ENCODE peak calls at places on chromosomes 2 and 18, in six cellular contexts. W is uterus, M is breast epithelium, B is transverse colon, G is prostate gland, C is stomach. U is an unnamed sample.

GRCh38 chr2:158693476-158693875 is 101.6 kb upstream of the DAPL1 start:
- DNase-seq in W (no peak), M (no peak), B (no peak), G (no peak), C (no peak), U (no peak)

GRCh38 chr2:240604291-240604938 is 17.9 kb downstream of the CAPN10 start:
- DNase-seq in W (peak; percentile 65), M (no peak), B (peak; percentile 82), G (no peak), C (peak; percentile 90), U (peak; percentile 85)

GRCh38 chr2:119753041-119753929 is 6.4 kb upstream of the PTPN4 start:
- DNase-seq in W (no peak), M (no peak), B (no peak), G (peak; percentile 22), C (no peak), U (peak; percentile 61)

GRCh38 chr2:146143971-146144370 is 1624.1 kb upstream of the ZEB2 start:
- DNase-seq in W (no peak), M (no peak), B (no peak), G (no peak), C (no peak), U (no peak)

GRCh38 chr2:71798266-71799012 is 345.1 kb downstream of the DYSF start:
- DNase-seq in W (no peak), M (no peak), B (peak; percentile 15), G (no peak), C (no peak), U (no peak)

GRCh38 chr2:29463181-29463900 is 348.1 kb downstream of the CLIP4 start:
- DNase-seq in W (no peak), M (no peak), B (no peak), G (no peak), C (no peak), U (no peak)

GRCh38 chr2:99066602-99067001 is 74.9 kb upstream of the C2orf15 start:
- DNase-seq in W (no peak), M (no peak), B (peak; percentile 38), G (no peak), C (peak; percentile 39), U (no peak)

GRCh38 chr2:715038-715437 is 37.8 kb upstream of the TMEM18 start:
- DNase-seq in W (no peak), M (no peak), B (no peak), G (no peak), C (no peak), U (no peak)

GRCh38 chr18:46333371-46334199 is 229.4 kb downstream of the HAUS1 start:
- DNase-seq in W (no peak), M (peak; percentile 31), B (no peak), G (peak; percentile 24), C (no peak), U (no peak)

GRCh38 chr2:64966839-64967238 is 22.4 kb upstream of the SLC1A4 start:
- DNase-seq in W (no peak), M (no peak), B (no peak), G (no peak), C (no peak), U (no peak)

GRCh38 chr18:1541478-1541877 is 636.8 kb downstream of the ADCYAP1 start:
- DNase-seq in W (no peak), M (no peak), B (no peak), G (no peak), C (no peak), U (no peak)

GRCh38 chr2:239731422-239731821 is 293.7 kb downstream of the NDUFA10 start:
- DNase-seq in W (no peak), M (no peak), B (no peak), G (no peak), C (no peak), U (no peak)

GRCh38 chr2:215601990-215602721 is 166.3 kb upstream of the FN1 start:
- DNase-seq in W (no peak), M (no peak), B (no peak), G (no peak), C (no peak), U (no peak)

GRCh38 chr18:22349966-22350365 is 67.7 kb downstream of the CTAGE1 start:
- DNase-seq in W (no peak), M (no peak), B (no peak), G (no peak), C (no peak), U (no peak)

GRCh38 chr2:55232863-55233657 is 572 bp downstream of the RPS27A start:
- DNase-seq in W (peak; percentile 34), M (peak; percentile 31), B (peak; percentile 57), G (no peak), C (peak; percentile 43), U (peak; percentile 61)

GRCh38 chr2:40105593-40105992 is 326.5 kb upstream of the THUMPD2 start:
- DNase-seq in W (no peak), M (no peak), B (no peak), G (no peak), C (no peak), U (no peak)

GRCh38 chr18:30487962-30488361 is 554.6 kb downstream of the DSC3 start:
- DNase-seq in W (no peak), M (no peak), B (no peak), G (no peak), C (no peak), U (no peak)

GRCh38 chr2:26674002-26674751 is 18.3 kb upstream of the KCNK3 start:
- DNase-seq in W (no peak), M (no peak), B (no peak), G (no peak), C (no peak), U (peak; percentile 26)

GRCh38 chr18:13318644-13319501 is 100.3 kb downstream of the LDLRAD4 start:
- DNase-seq in W (no peak), M (no peak), B (no peak), G (no peak), C (no peak), U (no peak)

GRCh38 chr2:9744256-9745004 is 98.8 kb upstream of the TAF1B start:
- DNase-seq in W (no peak), M (no peak), B (peak; percentile 84), G (no peak), C (no peak), U (peak; percentile 80)

GRCh38 chr2:173652731-173653426 is 298.2 kb downstream of the CDCA7 start:
- DNase-seq in W (no peak), M (peak; percentile 27), B (no peak), G (peak; percentile 52), C (peak; percentile 32), U (no peak)

GRCh38 chr2:42913280-42913878 is 121.0 kb upstream of the HAAO start:
- DNase-seq in W (no peak), M (no peak), B (no peak), G (no peak), C (no peak), U (no peak)

GRCh38 chr2:135255208-135255607 is 203.1 kb downstream of the RAB3GAP1 start:
- DNase-seq in W (no peak), M (no peak), B (no peak), G (no peak), C (no peak), U (no peak)

GRCh38 chr2:237096911-237097310 is 11.2 kb downstream of the COPS8 start:
- DNase-seq in W (no peak), M (no peak), B (no peak), G (no peak), C (no peak), U (no peak)

GRCh38 chr2:237257471-237257951 is 156.5 kb downstream of the COL6A3 start:
- DNase-seq in W (no peak), M (no peak), B (no peak), G (no peak), C (no peak), U (no peak)

GRCh38 chr2:183079335-183079775 is 808 bp downstream of the DUSP19 start:
- DNase-seq in W (no peak), M (no peak), B (no peak), G (no peak), C (no peak), U (no peak)

GRCh38 chr18:41370740-41371623 is 584.1 kb upstream of the PIK3C3 start:
- DNase-seq in W (no peak), M (no peak), B (no peak), G (no peak), C (no peak), U (no peak)

GRCh38 chr18:55862693-55863485 is 274.9 kb upstream of the TCF4 start:
- DNase-seq in W (no peak), M (no peak), B (no peak), G (no peak), C (no peak), U (no peak)

DNA sequence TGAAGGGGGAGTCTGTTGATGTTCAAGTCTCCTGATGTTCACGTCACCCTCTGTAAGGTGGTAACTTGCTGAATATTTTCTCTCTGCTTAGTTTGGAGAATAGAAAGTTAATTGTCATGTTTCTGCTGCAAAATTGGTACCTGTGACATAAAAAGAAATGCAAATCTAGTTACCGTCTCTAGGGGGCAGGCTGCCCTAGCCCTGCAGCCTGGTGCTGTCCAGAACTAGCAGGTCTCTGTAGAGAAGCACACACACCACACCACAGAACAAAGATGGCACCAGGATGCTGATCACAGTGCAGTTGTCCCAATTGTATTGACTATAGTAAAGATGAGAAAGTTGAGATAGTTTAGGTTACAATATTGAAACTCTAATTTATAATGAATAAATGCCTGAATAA is 47.0 kb downstream of the SLC9A4 start:
- DNase-seq in W (no peak), M (no peak), B (peak; percentile 25), G (peak; percentile 15), C (peak; percentile 47), U (no peak)
- H3K4me1 ChIP-seq in W (no peaks in the 10 kb centered on the region), M (no peaks in the 10 kb centered on the region), B (no peaks in the 10 kb centered on the region), G (no peaks in the 10 kb centered on the region), C (peaks cover 48% of the 10 kb centered on the region), U (peaks cover 5% of the 10 kb centered on the region)

GRCh38 chr2:85018049-85018447 is 47.1 kb downstream of the KCMF1 start:
- DNase-seq in W (no peak), M (no peak), B (no peak), G (no peak), C (no peak), U (no peak)
- TF ChIP-seq CTCF in W (no peak), M (no peak), B (no peak), G (no peak), C (no peak), U (no peak)

GRCh38 chr2:101007415-101008345 is 5.6 kb downstream of the RPL31 start:
- DNase-seq in W (no peak), M (no peak), B (no peak), G (no peak), C (no peak), U (no peak)
- TF ChIP-seq POLR2A in W (no peak), M (no peak), B (no peak), G (no peak), C (no peak), U (no peak)

GRCh38 chr2:207601774-207602173 is 23.4 kb downstream of the METTL21A start:
- DNase-seq in W (no peak), M (no peak), B (no peak), G (no peak), C (no peak), U (no peak)
- H3K4me1 ChIP-seq in W (peaks cover 3% of the 10 kb centered on the region), M (no peaks in the 10 kb centered on the region), B (no peaks in the 10 kb centered on the region), G (no peaks in the 10 kb centered on the region), C (no peaks in the 10 kb centered on the region), U (no peaks in the 10 kb centered on the region)

GRCh38 chr18:424869-425138 is 75.7 kb downstream of the COLEC12 start:
- DNase-seq in W (no peak), M (no peak), B (no peak), G (no peak), C (no peak), U (no peak)
- TF ChIP-seq CTCF in W (no peak), M (no peak), B (no peak), G (no peak), C (no peak), U (no peak)

DNA sequence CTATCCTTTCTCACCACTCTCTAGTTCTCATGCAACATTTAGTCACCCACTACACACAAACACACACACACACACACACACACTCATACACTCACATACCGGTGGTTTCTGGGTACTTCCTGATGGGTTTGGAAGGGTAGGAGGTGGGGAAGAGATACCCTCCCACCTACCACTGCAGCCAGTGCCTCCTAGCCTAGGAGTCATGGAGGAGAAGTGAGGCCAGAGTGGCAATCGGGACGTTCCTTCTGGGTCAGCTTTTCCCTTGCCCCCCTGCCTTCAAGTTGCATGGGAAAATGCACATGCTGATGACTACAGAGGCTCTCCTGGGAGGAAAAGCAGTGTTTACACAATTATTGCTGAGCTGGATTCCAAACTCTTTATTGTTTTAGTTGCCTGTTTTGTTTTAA is 53.8 kb upstream of the SPATS2L start:
- DNase-seq in W (no peak), M (no peak), B (no peak), G (no peak), C (no peak), U (no peak)
- TF ChIP-seq POLR2A in W (no peak), M (no peak), B (no peak), G (no peak), C (no peak), U (no peak)

U was measured in Peyer's patch.